ENCODE peak calls at places on chromosome 4, in nine cellular contexts. One of them, this sample, is unnamed.

GRCh38 chr4:142079951-142080350 is 443.6 kb downstream of the IL15 start:
- DNase-seq in NCI-H1092: no peak
- DNase-seq in HuH-7.5: no peak
- DNase-seq in GM19239: no peak
- DNase-seq in SK-N-SH: no peak
- DNase-seq in GM04503: no peak
- DNase-seq in endothelial cell: no peak
- DNase-seq in adrenal gland: no peak
- DNase-seq in activated naive CD4-positive, alpha-beta T cell treated with anti-CD3 and anti-CD28 coated beads, Interleukin-2, amount 10 ng/mL, durations not matched to agents 7 days and 5 days: no peak
- DNase-seq in this sample: no peak

GRCh38 chr4:81314196-81314896 is 99.3 kb upstream of the PRKG2 start:
- DNase-seq in activated naive CD4-positive, alpha-beta T cell treated with anti-CD3 and anti-CD28 coated beads, Interleukin-2, amount 10 ng/mL, durations not matched to agents 7 days and 5 days: no peak
- DNase-seq in HuH-7.5: no peak
- DNase-seq in GM19239: no peak
- DNase-seq in adrenal gland: peak; percentile 37
- DNase-seq in endothelial cell: peak; percentile 19
- DNase-seq in NCI-H1092: peak; percentile 81
- DNase-seq in GM04503: peak; percentile 42
- DNase-seq in SK-N-SH: no peak
- DNase-seq in this sample: no peak

GRCh38 chr4:7805533-7806079 is 134.1 kb downstream of the AFAP1 start:
- DNase-seq in activated naive CD4-positive, alpha-beta T cell treated with anti-CD3 and anti-CD28 coated beads, Interleukin-2, amount 10 ng/mL, durations not matched to agents 7 days and 5 days: no peak
- DNase-seq in NCI-H1092: peak; percentile 26
- DNase-seq in endothelial cell: no peak
- DNase-seq in HuH-7.5: peak; percentile 67
- DNase-seq in GM19239: no peak
- DNase-seq in adrenal gland: peak; percentile 58
- DNase-seq in SK-N-SH: no peak
- DNase-seq in GM04503: peak; percentile 69
- DNase-seq in this sample: no peak

GRCh38 chr4:186698028-186698427 is 25.6 kb downstream of the FAT1 start:
- DNase-seq in adrenal gland: peak; percentile 61
- DNase-seq in GM04503: no peak
- DNase-seq in activated naive CD4-positive, alpha-beta T cell treated with anti-CD3 and anti-CD28 coated beads, Interleukin-2, amount 10 ng/mL, durations not matched to agents 7 days and 5 days: no peak
- DNase-seq in SK-N-SH: no peak
- DNase-seq in HuH-7.5: no peak
- DNase-seq in GM19239: no peak
- DNase-seq in NCI-H1092: no peak
- DNase-seq in endothelial cell: no peak
- DNase-seq in this sample: no peak

GRCh38 chr4:169485084-169485483 is 127.3 kb downstream of the NEK1 start:
- DNase-seq in adrenal gland: no peak
- DNase-seq in SK-N-SH: no peak
- DNase-seq in activated naive CD4-positive, alpha-beta T cell treated with anti-CD3 and anti-CD28 coated beads, Interleukin-2, amount 10 ng/mL, durations not matched to agents 7 days and 5 days: no peak
- DNase-seq in endothelial cell: no peak
- DNase-seq in HuH-7.5: no peak
- DNase-seq in GM04503: no peak
- DNase-seq in NCI-H1092: no peak
- DNase-seq in GM19239: no peak
- DNase-seq in this sample: no peak

GRCh38 chr4:183876268-183876934 is 28.7 kb upstream of the STOX2 start:
- DNase-seq in adrenal gland: peak; percentile 81
- DNase-seq in HuH-7.5: no peak
- DNase-seq in SK-N-SH: peak; percentile 88
- DNase-seq in GM04503: no peak
- DNase-seq in NCI-H1092: peak; percentile 93
- DNase-seq in GM19239: no peak
- DNase-seq in activated naive CD4-positive, alpha-beta T cell treated with anti-CD3 and anti-CD28 coated beads, Interleukin-2, amount 10 ng/mL, durations not matched to agents 7 days and 5 days: no peak
- DNase-seq in endothelial cell: no peak
- DNase-seq in this sample: no peak

GRCh38 chr4:121900132-121900983 is 30.1 kb upstream of the BBS7 start:
- DNase-seq in SK-N-SH: peak; percentile 27
- DNase-seq in NCI-H1092: peak; percentile 40
- DNase-seq in GM19239: peak; percentile 3
- DNase-seq in activated naive CD4-positive, alpha-beta T cell treated with anti-CD3 and anti-CD28 coated beads, Interleukin-2, amount 10 ng/mL, durations not matched to agents 7 days and 5 days: peak; percentile 64
- DNase-seq in GM04503: peak; percentile 11
- DNase-seq in HuH-7.5: no peak
- DNase-seq in adrenal gland: peak; percentile 64
- DNase-seq in endothelial cell: peak; percentile 59
- DNase-seq in this sample: no peak

GRCh38 chr4:101211146-101211553 is 136.2 kb downstream of the PPP3CA start:
- DNase-seq in HuH-7.5: no peak
- DNase-seq in adrenal gland: no peak
- DNase-seq in endothelial cell: no peak
- DNase-seq in NCI-H1092: no peak
- DNase-seq in GM04503: no peak
- DNase-seq in activated naive CD4-positive, alpha-beta T cell treated with anti-CD3 and anti-CD28 coated beads, Interleukin-2, amount 10 ng/mL, durations not matched to agents 7 days and 5 days: no peak
- DNase-seq in SK-N-SH: no peak
- DNase-seq in GM19239: no peak
- DNase-seq in this sample: no peak

GRCh38 chr4:4762300-4762699 is 97.2 kb upstream of the MSX1 start:
- DNase-seq in GM04503: no peak
- DNase-seq in endothelial cell: no peak
- DNase-seq in SK-N-SH: no peak
- DNase-seq in activated naive CD4-positive, alpha-beta T cell treated with anti-CD3 and anti-CD28 coated beads, Interleukin-2, amount 10 ng/mL, durations not matched to agents 7 days and 5 days: no peak
- DNase-seq in GM19239: no peak
- DNase-seq in adrenal gland: no peak
- DNase-seq in HuH-7.5: no peak
- DNase-seq in NCI-H1092: no peak
- DNase-seq in this sample: no peak

GRCh38 chr4:116702949-116703348 is 382.4 kb downstream of the TRAM1L1 start:
- DNase-seq in activated naive CD4-positive, alpha-beta T cell treated with anti-CD3 and anti-CD28 coated beads, Interleukin-2, amount 10 ng/mL, durations not matched to agents 7 days and 5 days: no peak
- DNase-seq in adrenal gland: no peak
- DNase-seq in endothelial cell: no peak
- DNase-seq in SK-N-SH: peak; percentile 13
- DNase-seq in GM19239: no peak
- DNase-seq in HuH-7.5: no peak
- DNase-seq in NCI-H1092: no peak
- DNase-seq in GM04503: no peak
- DNase-seq in this sample: no peak

GRCh38 chr4:41731569-41731968 is 17.0 kb downstream of the PHOX2B start:
- DNase-seq in SK-N-SH: no peak
- DNase-seq in endothelial cell: no peak
- DNase-seq in GM04503: no peak
- DNase-seq in adrenal gland: no peak
- DNase-seq in NCI-H1092: no peak
- DNase-seq in GM19239: no peak
- DNase-seq in activated naive CD4-positive, alpha-beta T cell treated with anti-CD3 and anti-CD28 coated beads, Interleukin-2, amount 10 ng/mL, durations not matched to agents 7 days and 5 days: no peak
- DNase-seq in HuH-7.5: no peak
- DNase-seq in this sample: no peak

GRCh38 chr4:7859350-7859749 is 80.3 kb downstream of the AFAP1 start:
- DNase-seq in HuH-7.5: no peak
- DNase-seq in endothelial cell: no peak
- DNase-seq in GM04503: no peak
- DNase-seq in SK-N-SH: no peak
- DNase-seq in GM19239: no peak
- DNase-seq in adrenal gland: no peak
- DNase-seq in activated naive CD4-positive, alpha-beta T cell treated with anti-CD3 and anti-CD28 coated beads, Interleukin-2, amount 10 ng/mL, durations not matched to agents 7 days and 5 days: no peak
- DNase-seq in NCI-H1092: no peak
- DNase-seq in this sample: no peak

GRCh38 chr4:147056951-147057630 is 111.4 kb upstream of the TTC29 start:
- DNase-seq in NCI-H1092: no peak
- DNase-seq in activated naive CD4-positive, alpha-beta T cell treated with anti-CD3 and anti-CD28 coated beads, Interleukin-2, amount 10 ng/mL, durations not matched to agents 7 days and 5 days: no peak
- DNase-seq in adrenal gland: no peak
- DNase-seq in GM19239: no peak
- DNase-seq in GM04503: no peak
- DNase-seq in SK-N-SH: no peak
- DNase-seq in HuH-7.5: no peak
- DNase-seq in endothelial cell: no peak
- DNase-seq in this sample: no peak

GRCh38 chr4:3865986-3866812 is 100.0 kb downstream of the ADRA2C start:
- DNase-seq in GM19239: no peak
- DNase-seq in activated naive CD4-positive, alpha-beta T cell treated with anti-CD3 and anti-CD28 coated beads, Interleukin-2, amount 10 ng/mL, durations not matched to agents 7 days and 5 days: no peak
- DNase-seq in NCI-H1092: no peak
- DNase-seq in GM04503: no peak
- DNase-seq in endothelial cell: no peak
- DNase-seq in HuH-7.5: no peak
- DNase-seq in SK-N-SH: peak; percentile 27
- DNase-seq in adrenal gland: no peak
- DNase-seq in this sample: no peak

GRCh38 chr4:66688674-66689073 is 856.6 kb downstream of the CENPC start:
- DNase-seq in GM04503: no peak
- DNase-seq in endothelial cell: no peak
- DNase-seq in HuH-7.5: no peak
- DNase-seq in adrenal gland: no peak
- DNase-seq in activated naive CD4-positive, alpha-beta T cell treated with anti-CD3 and anti-CD28 coated beads, Interleukin-2, amount 10 ng/mL, durations not matched to agents 7 days and 5 days: no peak
- DNase-seq in NCI-H1092: no peak
- DNase-seq in GM19239: no peak
- DNase-seq in SK-N-SH: peak; percentile 2
- DNase-seq in this sample: no peak

GRCh38 chr4:108113229-108113628 is 55.5 kb downstream of the LEF1 start:
- DNase-seq in HuH-7.5: no peak
- DNase-seq in SK-N-SH: no peak
- DNase-seq in adrenal gland: peak; percentile 37
- DNase-seq in GM19239: no peak
- DNase-seq in activated naive CD4-positive, alpha-beta T cell treated with anti-CD3 and anti-CD28 coated beads, Interleukin-2, amount 10 ng/mL, durations not matched to agents 7 days and 5 days: peak; percentile 85
- DNase-seq in NCI-H1092: no peak
- DNase-seq in GM04503: no peak
- DNase-seq in endothelial cell: no peak
- DNase-seq in this sample: peak; percentile 32

GRCh38 chr4:101345596-101346311 is 1.6 kb downstream of the PPP3CA start:
- DNase-seq in GM19239: peak; percentile 20
- DNase-seq in GM04503: no peak
- DNase-seq in endothelial cell: peak; percentile 70
- DNase-seq in NCI-H1092: peak; percentile 43
- DNase-seq in adrenal gland: peak; percentile 78
- DNase-seq in activated naive CD4-positive, alpha-beta T cell treated with anti-CD3 and anti-CD28 coated beads, Interleukin-2, amount 10 ng/mL, durations not matched to agents 7 days and 5 days: peak; percentile 74
- DNase-seq in SK-N-SH: peak; percentile 83
- DNase-seq in HuH-7.5: peak; percentile 45
- DNase-seq in this sample: peak; percentile 43

GRCh38 chr4:16750216-16750615 is 148.2 kb downstream of the LDB2 start:
- DNase-seq in NCI-H1092: no peak
- DNase-seq in endothelial cell: no peak
- DNase-seq in adrenal gland: no peak
- DNase-seq in activated naive CD4-positive, alpha-beta T cell treated with anti-CD3 and anti-CD28 coated beads, Interleukin-2, amount 10 ng/mL, durations not matched to agents 7 days and 5 days: no peak
- DNase-seq in HuH-7.5: no peak
- DNase-seq in GM19239: no peak
- DNase-seq in SK-N-SH: no peak
- DNase-seq in GM04503: no peak
- DNase-seq in this sample: no peak

GRCh38 chr4:142297313-142297712 is 548.8 kb downstream of the INPP4B start:
- DNase-seq in endothelial cell: no peak
- DNase-seq in NCI-H1092: no peak
- DNase-seq in adrenal gland: no peak
- DNase-seq in activated naive CD4-positive, alpha-beta T cell treated with anti-CD3 and anti-CD28 coated beads, Interleukin-2, amount 10 ng/mL, durations not matched to agents 7 days and 5 days: no peak
- DNase-seq in SK-N-SH: no peak
- DNase-seq in GM19239: no peak
- DNase-seq in GM04503: no peak
- DNase-seq in HuH-7.5: no peak
- DNase-seq in this sample: no peak

GRCh38 chr4:147777456-147778091 is 45.7 kb downstream of the ARHGAP10 start:
- DNase-seq in adrenal gland: no peak
- DNase-seq in GM04503: no peak
- DNase-seq in NCI-H1092: no peak
- DNase-seq in activated naive CD4-positive, alpha-beta T cell treated with anti-CD3 and anti-CD28 coated beads, Interleukin-2, amount 10 ng/mL, durations not matched to agents 7 days and 5 days: no peak
- DNase-seq in GM19239: no peak
- DNase-seq in endothelial cell: no peak
- DNase-seq in HuH-7.5: no peak
- DNase-seq in SK-N-SH: no peak
- DNase-seq in this sample: no peak

GRCh38 chr4:100095729-100096595 is 94.3 kb downstream of the DDIT4L start:
- DNase-seq in endothelial cell: peak; percentile 50
- DNase-seq in GM04503: peak; percentile 27
- DNase-seq in GM19239: peak; percentile 17
- DNase-seq in NCI-H1092: peak; percentile 40
- DNase-seq in adrenal gland: peak; percentile 74
- DNase-seq in SK-N-SH: peak; percentile 50
- DNase-seq in activated naive CD4-positive, alpha-beta T cell treated with anti-CD3 and anti-CD28 coated beads, Interleukin-2, amount 10 ng/mL, durations not matched to agents 7 days and 5 days: peak; percentile 57
- DNase-seq in HuH-7.5: peak; percentile 15
- DNase-seq in this sample: peak; percentile 16

GRCh38 chr4:39616651-39617050 is 22.0 kb downstream of the SMIM14 start:
- DNase-seq in HuH-7.5: no peak
- DNase-seq in adrenal gland: no peak
- DNase-seq in NCI-H1092: no peak
- DNase-seq in endothelial cell: no peak
- DNase-seq in GM19239: no peak
- DNase-seq in activated naive CD4-positive, alpha-beta T cell treated with anti-CD3 and anti-CD28 coated beads, Interleukin-2, amount 10 ng/mL, durations not matched to agents 7 days and 5 days: no peak
- DNase-seq in SK-N-SH: no peak
- DNase-seq in GM04503: no peak
- DNase-seq in this sample: no peak

GRCh38 chr4:136036744-136037143 is 1495.5 kb downstream of the PCDH18 start:
- DNase-seq in endothelial cell: no peak
- DNase-seq in HuH-7.5: no peak
- DNase-seq in NCI-H1092: no peak
- DNase-seq in adrenal gland: no peak
- DNase-seq in GM19239: no peak
- DNase-seq in activated naive CD4-positive, alpha-beta T cell treated with anti-CD3 and anti-CD28 coated beads, Interleukin-2, amount 10 ng/mL, durations not matched to agents 7 days and 5 days: no peak
- DNase-seq in GM04503: no peak
- DNase-seq in SK-N-SH: no peak
- DNase-seq in this sample: no peak

GRCh38 chr4:113411496-113411938 is 350.0 kb downstream of the CAMK2D start:
- DNase-seq in endothelial cell: no peak
- DNase-seq in HuH-7.5: no peak
- DNase-seq in activated naive CD4-positive, alpha-beta T cell treated with anti-CD3 and anti-CD28 coated beads, Interleukin-2, amount 10 ng/mL, durations not matched to agents 7 days and 5 days: no peak
- DNase-seq in GM19239: no peak
- DNase-seq in NCI-H1092: no peak
- DNase-seq in GM04503: peak; percentile 39
- DNase-seq in adrenal gland: peak; percentile 74
- DNase-seq in SK-N-SH: no peak
- DNase-seq in this sample: no peak

GRCh38 chr4:121462660-121463261 is 81.9 kb upstream of the QRFPR start:
- DNase-seq in adrenal gland: peak; percentile 72
- DNase-seq in NCI-H1092: peak; percentile 31
- DNase-seq in endothelial cell: peak; percentile 51
- DNase-seq in GM19239: peak; percentile 8
- DNase-seq in SK-N-SH: peak; percentile 10
- DNase-seq in GM04503: peak; percentile 21
- DNase-seq in activated naive CD4-positive, alpha-beta T cell treated with anti-CD3 and anti-CD28 coated beads, Interleukin-2, amount 10 ng/mL, durations not matched to agents 7 days and 5 days: peak; percentile 63
- DNase-seq in HuH-7.5: no peak
- DNase-seq in this sample: no peak

GRCh38 chr4:140223056-140223810 is 69.2 kb upstream of the MAML3 start:
- DNase-seq in GM19239: no peak
- DNase-seq in adrenal gland: no peak
- DNase-seq in activated naive CD4-positive, alpha-beta T cell treated with anti-CD3 and anti-CD28 coated beads, Interleukin-2, amount 10 ng/mL, durations not matched to agents 7 days and 5 days: no peak
- DNase-seq in endothelial cell: no peak
- DNase-seq in SK-N-SH: no peak
- DNase-seq in NCI-H1092: no peak
- DNase-seq in HuH-7.5: no peak
- DNase-seq in GM04503: no peak
- DNase-seq in this sample: no peak

GRCh38 chr4:136637071-136637777 is 895.1 kb downstream of the PCDH18 start:
- DNase-seq in HuH-7.5: no peak
- DNase-seq in NCI-H1092: no peak
- DNase-seq in endothelial cell: peak; percentile 39
- DNase-seq in GM19239: no peak
- DNase-seq in SK-N-SH: peak; percentile 22
- DNase-seq in activated naive CD4-positive, alpha-beta T cell treated with anti-CD3 and anti-CD28 coated beads, Interleukin-2, amount 10 ng/mL, durations not matched to agents 7 days and 5 days: no peak
- DNase-seq in GM04503: no peak
- DNase-seq in adrenal gland: no peak
- DNase-seq in this sample: no peak

GRCh38 chr4:176277162-176277904 is 8.3 kb upstream of the ASB5 start:
- DNase-seq in SK-N-SH: peak; percentile 51
- DNase-seq in GM19239: peak; percentile 1
- DNase-seq in GM04503: no peak
- DNase-seq in endothelial cell: peak; percentile 62
- DNase-seq in HuH-7.5: peak; percentile 20
- DNase-seq in NCI-H1092: peak; percentile 57
- DNase-seq in activated naive CD4-positive, alpha-beta T cell treated with anti-CD3 and anti-CD28 coated beads, Interleukin-2, amount 10 ng/mL, durations not matched to agents 7 days and 5 days: peak; percentile 39
- DNase-seq in adrenal gland: peak; percentile 51
- DNase-seq in this sample: no peak

GRCh38 chr4:38469410-38469809 is 194.6 kb upstream of the KLF3 start:
- DNase-seq in NCI-H1092: no peak
- DNase-seq in endothelial cell: no peak
- DNase-seq in SK-N-SH: no peak
- DNase-seq in GM04503: no peak
- DNase-seq in adrenal gland: no peak
- DNase-seq in HuH-7.5: no peak
- DNase-seq in GM19239: no peak
- DNase-seq in activated naive CD4-positive, alpha-beta T cell treated with anti-CD3 and anti-CD28 coated beads, Interleukin-2, amount 10 ng/mL, durations not matched to agents 7 days and 5 days: no peak
- DNase-seq in this sample: no peak

GRCh38 chr4:169268951-169269781 is 1.6 kb downstream of the SH3RF1 start:
- DNase-seq in endothelial cell: no peak
- DNase-seq in HuH-7.5: peak; percentile 25
- DNase-seq in GM04503: peak; percentile 76
- DNase-seq in activated naive CD4-positive, alpha-beta T cell treated with anti-CD3 and anti-CD28 coated beads, Interleukin-2, amount 10 ng/mL, durations not matched to agents 7 days and 5 days: no peak
- DNase-seq in GM19239: no peak
- DNase-seq in NCI-H1092: no peak
- DNase-seq in SK-N-SH: no peak
- DNase-seq in adrenal gland: peak; percentile 40
- DNase-seq in this sample: no peak